ENCODE peak calls at places on chromosome 4, in five cellular contexts. Y is brain microvascular endothelial cell; E is activated T-cell treated with anti-CD3 and anti-CD28 coated beads, Interleukin-2, amount 50 U/mL, for 24 hours; O is activated CD4-positive, alpha-beta T cell treated with anti-CD3 and anti-CD28 coated beads for 24 hours; K is choroid plexus epithelial cell. D is an unnamed sample.
A peak's percentile ranks its signal among the peaks of the same experiment; 100 is the strongest.

GRCh38 chr4:98469776-98470175 is 188.6 kb downstream of the TSPAN5 start:
- DNase-seq in Y (no peak), E (no peak), O (no peak), K (no peak), D (no peak)

GRCh38 chr4:118757761-118758213 is 72.6 kb downstream of the METTL14 start:
- DNase-seq in Y (no peak), E (no peak), O (no peak), K (peak; percentile 95), D (peak; percentile 89)

GRCh38 chr4:54255881-54256280 is 26.8 kb downstream of the PDGFRA start:
- DNase-seq in Y (no peak), E (no peak), O (no peak), K (peak; percentile 41), D (peak; percentile 50)

GRCh38 chr4:61200195-61200990 is at the start of gene ADGRL3:
- DNase-seq in Y (no peak), E (no peak), O (no peak), K (peak; percentile 64), D (peak; percentile 66)

GRCh38 chr4:28822163-28822562 is 1898.0 kb upstream of the PCDH7 start:
- DNase-seq in Y (no peak), E (no peak), O (no peak), K (no peak), D (no peak)

GRCh38 chr4:47381172-47381571 is 82.3 kb downstream of the COMMD8 start:
- DNase-seq in Y (no peak), E (no peak), O (no peak), K (no peak), D (no peak)

GRCh38 chr4:110128092-110128989 is 70.1 kb downstream of the ELOVL6 start:
- DNase-seq in Y (no peak), E (no peak), O (no peak), K (no peak), D (no peak)

GRCh38 chr4:76488905-76489798 is 54.1 kb downstream of the SHROOM3 start:
- DNase-seq in Y (no peak), E (no peak), O (no peak), K (peak; percentile 67), D (no peak)

GRCh38 chr4:28886934-28887333 is 1833.2 kb upstream of the PCDH7 start:
- DNase-seq in Y (no peak), E (no peak), O (no peak), K (no peak), D (no peak)

GRCh38 chr4:175422331-175422730 is 389.7 kb downstream of the GPM6A start:
- DNase-seq in Y (peak; percentile 60), E (no peak), O (no peak), K (peak; percentile 67), D (peak; percentile 60)

GRCh38 chr4:86630629-86631028 is 36.5 kb downstream of the PTPN13 start:
- DNase-seq in Y (no peak), E (no peak), O (no peak), K (no peak), D (no peak)

GRCh38 chr4:32884198-32884597 is 2164.0 kb downstream of the PCDH7 start:
- DNase-seq in Y (no peak), E (no peak), O (no peak), K (peak; percentile 52), D (peak; percentile 22)

GRCh38 chr4:113540859-113541258 is 220.7 kb downstream of the CAMK2D start:
- DNase-seq in Y (no peak), E (no peak), O (peak; percentile 45), K (peak; percentile 29), D (no peak)

GRCh38 chr4:119099227-119099910 is 36.3 kb upstream of the MYOZ2 start:
- DNase-seq in Y (no peak), E (no peak), O (no peak), K (peak; percentile 79), D (peak; percentile 82)

GRCh38 chr4:99405433-99406115 is 29.6 kb downstream of the ADH7 start:
- DNase-seq in Y (peak; percentile 72), E (peak; percentile 56), O (peak; percentile 58), K (peak; percentile 92), D (peak; percentile 92)

GRCh38 chr4:105978684-105979296 is 83.5 kb downstream of the NPNT start:
- DNase-seq in Y (peak; percentile 31), E (no peak), O (no peak), K (peak; percentile 20), D (peak; percentile 65)

GRCh38 chr4:11182031-11182430 is 246.7 kb downstream of the HS3ST1 start:
- DNase-seq in Y (no peak), E (no peak), O (no peak), K (no peak), D (no peak)

GRCh38 chr4:53507671-53508286 is 83.5 kb downstream of the LNX1 start:
- DNase-seq in Y (peak; percentile 49), E (no peak), O (no peak), K (peak; percentile 91), D (no peak)

GRCh38 chr4:104677122-104677521 is 182.4 kb upstream of the CXXC4 start:
- DNase-seq in Y (no peak), E (no peak), O (no peak), K (no peak), D (no peak)

GRCh38 chr4:174256277-174256713 is 27.2 kb downstream of the FBXO8 start:
- DNase-seq in Y (peak; percentile 31), E (no peak), O (no peak), K (peak; percentile 65), D (peak; percentile 69)

GRCh38 chr4:6020633-6021032 is 2.4 kb upstream of the C4orf50 start:
- DNase-seq in Y (no peak), E (no peak), O (no peak), K (no peak), D (no peak)

GRCh38 chr4:95830647-95831046 is 9.2 kb upstream of the PDHA2 start:
- DNase-seq in Y (no peak), E (no peak), O (no peak), K (no peak), D (no peak)

GRCh38 chr4:86549163-86549788 is 44.8 kb upstream of the PTPN13 start:
- DNase-seq in Y (peak; percentile 58), E (no peak), O (no peak), K (peak; percentile 12), D (no peak)

GRCh38 chr4:140163029-140163810 is 9.2 kb upstream of the MAML3 start:
- DNase-seq in Y (peak; percentile 66), E (no peak), O (no peak), K (peak; percentile 81), D (peak; percentile 63)

GRCh38 chr4:6056976-6057766 is 38.9 kb upstream of the C4orf50 start:
- DNase-seq in Y (no peak), E (no peak), O (no peak), K (no peak), D (no peak)

GRCh38 chr4:175531405-175532091 is 280.5 kb downstream of the GPM6A start:
- DNase-seq in Y (peak; percentile 72), E (no peak), O (no peak), K (peak; percentile 89), D (peak; percentile 67)

GRCh38 chr4:122746485-122746965 is 14.0 kb downstream of the BBS12 start:
- DNase-seq in Y (no peak), E (no peak), O (no peak), K (peak; percentile 38), D (no peak)

GRCh38 chr4:47526281-47526680 is 41.2 kb downstream of the ATP10D start:
- DNase-seq in Y (no peak), E (no peak), O (no peak), K (peak; percentile 70), D (peak; percentile 56)

GRCh38 chr4:162939086-162939485 is 227.6 kb downstream of the NAF1 start:
- DNase-seq in Y (no peak), E (no peak), O (no peak), K (no peak), D (peak; percentile 1)

GRCh38 chr4:164572877-164573279 is 181.1 kb upstream of the SMIM31 start:
- DNase-seq in Y (peak; percentile 38), E (no peak), O (no peak), K (peak; percentile 5), D (no peak)

GRCh38 chr4:1922826-1923225 is 51.6 kb downstream of the NSD2 start:
- DNase-seq in Y (no peak), E (no peak), O (no peak), K (no peak), D (no peak)

GRCh38 chr4:185837415-185838103 is 25.6 kb upstream of the SORBS2 start:
- DNase-seq in Y (no peak), E (no peak), O (no peak), K (peak; percentile 27), D (no peak)

GRCh38 chr4:133152330-133152791 is 3.3 kb downstream of the PCDH10 start:
- DNase-seq in Y (no peak), E (no peak), O (no peak), K (peak; percentile 27), D (peak; percentile 56)

D was measured in adipocyte.